ENCODE peak calls at places on chromosome 12, in five cellular contexts. H is HCT116, K is cardiac muscle cell, I is tibial artery, J is SK-N-SH. Q is an unnamed sample.

GRCh38 chr12:32106517-32107366 is at the start of gene BICD1:
- DNase-seq in H (peak; percentile 56), K (peak; percentile 95), I (peak; percentile 95), J (peak; percentile 96), Q (peak; percentile 96)

GRCh38 chr12:85803231-85803630 is 33.0 kb downstream of the RASSF9 start:
- DNase-seq in H (no peak), K (peak; percentile 30), I (no peak), J (no peak), Q (peak; percentile 46)

GRCh38 chr12:108447168-108447840 is 67.8 kb upstream of the FICD start:
- DNase-seq in H (no peak), K (peak; percentile 67), I (no peak), J (peak; percentile 35), Q (peak; percentile 67)

GRCh38 chr12:130710001-130710732 is 5.9 kb downstream of the RIMBP2 start:
- DNase-seq in H (no peak), K (no peak), I (peak; percentile 45), J (no peak), Q (no peak)

GRCh38 chr12:91065377-91065776 is 7.6 kb upstream of the KERA start:
- DNase-seq in H (no peak), K (no peak), I (no peak), J (no peak), Q (peak; percentile 25)

GRCh38 chr12:19489168-19489567 is 49.9 kb downstream of the AEBP2 start:
- DNase-seq in H (no peak), K (no peak), I (no peak), J (no peak), Q (no peak)

GRCh38 chr12:28583771-28584261 is 393.6 kb downstream of the CCDC91 start:
- DNase-seq in H (no peak), K (peak; percentile 76), I (no peak), J (no peak), Q (peak; percentile 22)

GRCh38 chr12:30166416-30166815 is 382.7 kb upstream of the TMTC1 start:
- DNase-seq in H (no peak), K (peak; percentile 45), I (no peak), J (no peak), Q (no peak)

GRCh38 chr12:122183588-122183940 is 641 bp downstream of the LRRC43 start:
- DNase-seq in H (no peak), K (no peak), I (no peak), J (no peak), Q (no peak)

DNA sequence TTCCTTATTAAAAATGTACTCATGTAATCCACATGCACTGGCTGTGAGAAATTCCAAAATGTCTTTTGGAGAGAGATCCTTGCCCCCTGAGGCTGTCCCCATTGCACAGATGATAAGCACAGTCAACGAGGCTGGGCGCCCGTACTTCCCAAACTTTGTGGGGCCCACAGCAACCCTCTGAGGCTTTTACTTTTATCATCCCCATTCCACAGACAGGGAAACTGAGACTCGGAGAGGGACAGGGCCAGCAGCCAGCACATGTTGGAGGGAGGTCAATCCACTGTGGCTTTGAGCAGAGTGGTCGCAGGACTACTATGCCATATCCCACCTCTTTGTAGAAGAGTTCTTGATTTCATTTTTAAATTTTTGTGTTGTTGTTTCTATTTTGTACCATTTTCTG is 116.3 kb upstream of the NCOR2 start:
- DNase-seq in H (no peak), K (no peak), I (no peak), J (no peak), Q (no peak)
- H3K4me1 ChIP-seq in H (peaks cover 73% of the 10 kb centered on the region), K (peaks cover 7% of the 10 kb centered on the region), I (no peaks in the 10 kb centered on the region), J (peaks cover 52% of the 10 kb centered on the region), Q (peaks cover 88% of the 10 kb centered on the region)

DNA sequence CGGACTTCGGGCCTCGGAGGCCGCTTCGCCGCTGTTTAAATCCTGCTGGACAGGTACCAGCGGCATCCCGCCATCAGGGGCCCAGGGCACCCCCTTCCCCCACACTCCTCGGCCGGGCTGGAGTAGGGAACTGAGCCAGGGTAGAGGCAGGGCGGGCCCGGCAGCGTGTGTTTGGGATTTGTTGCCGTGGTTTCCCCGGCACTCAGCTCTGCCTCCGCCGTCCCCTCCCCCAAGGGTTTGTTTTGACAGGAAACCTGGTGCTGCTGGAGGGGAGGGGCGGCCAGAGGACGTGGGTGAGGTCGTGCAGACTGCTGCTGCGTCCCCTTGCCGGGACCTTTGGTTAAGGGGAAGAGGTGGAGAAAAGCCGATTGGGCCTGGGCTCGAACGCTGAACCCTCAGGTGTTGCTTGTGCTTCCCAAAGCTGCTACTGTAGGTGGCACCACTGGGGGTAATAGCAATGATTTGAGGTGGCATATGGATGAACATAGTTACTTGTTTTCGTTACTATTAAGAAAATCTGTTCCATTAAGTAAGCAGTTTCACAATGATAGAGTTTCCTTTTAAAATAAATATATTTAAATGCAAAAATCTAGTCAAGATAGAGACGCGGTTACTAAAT is 778 bp downstream of the TCP11L2 start:
- DNase-seq in H (no peak), K (peak; percentile 89), I (peak; percentile 92), J (peak; percentile 78), Q (peak; percentile 92)
- H3K4me1 ChIP-seq in H (peaks cover 19% of the 10 kb centered on the region), K (peaks cover 28% of the 10 kb centered on the region), I (peaks cover 4% of the 10 kb centered on the region), J (peaks cover 11% of the 10 kb centered on the region), Q (peaks cover 44% of the 10 kb centered on the region)

GRCh38 chr12:105316931-105317330 is 13.6 kb upstream of the C12orf75 start:
- DNase-seq in H (no peak), K (no peak), I (no peak), J (no peak), Q (no peak)
- H3K4me1 ChIP-seq in H (no peaks in the 10 kb centered on the region), K (no peaks in the 10 kb centered on the region), I (no peaks in the 10 kb centered on the region), J (peaks cover 5% of the 10 kb centered on the region), Q (peaks cover 27% of the 10 kb centered on the region)

GRCh38 chr12:68896881-68897540 is 36.0 kb downstream of the CPM start:
- DNase-seq in H (no peak), K (peak; percentile 30), I (no peak), J (no peak), Q (no peak)
- H3K4me1 ChIP-seq in H (peaks cover 5% of the 10 kb centered on the region), K (no peaks in the 10 kb centered on the region), I (no peaks in the 10 kb centered on the region), J (no peaks in the 10 kb centered on the region), Q (peaks cover 34% of the 10 kb centered on the region)

GRCh38 chr12:6235906-6236640 is 35.9 kb downstream of the CD9 start:
- DNase-seq in H (no peak), K (no peak), I (no peak), J (no peak), Q (no peak)

GRCh38 chr12:6235499-6235898 is 35.3 kb downstream of the CD9 start:
- DNase-seq in H (no peak), K (no peak), I (no peak), J (no peak), Q (no peak)

GRCh38 chr12:6234906-6235305 is 34.7 kb downstream of the CD9 start:
- DNase-seq in H (no peak), K (no peak), I (no peak), J (no peak), Q (no peak)

GRCh38 chr12:6233121-6233971 is 33.1 kb downstream of the CD9 start:
- DNase-seq in H (no peak), K (no peak), I (peak; percentile 69), J (no peak), Q (no peak)

GRCh38 chr12:6234214-6234613 is 34.0 kb downstream of the CD9 start:
- DNase-seq in H (no peak), K (no peak), I (no peak), J (no peak), Q (peak; percentile 62)
- H3K4me1 ChIP-seq in H (peaks cover 27% of the 10 kb centered on the region), K (peaks cover 35% of the 10 kb centered on the region), I (no peaks in the 10 kb centered on the region), J (peaks cover 53% of the 10 kb centered on the region), Q (peaks cover 31% of the 10 kb centered on the region)

GRCh38 chr12:57894577-57895292 is 46.6 kb upstream of the ATP23 start:
- DNase-seq in H (no peak), K (no peak), I (no peak), J (no peak), Q (peak; percentile 19)

GRCh38 chr12:57895337-57896138 is 45.8 kb upstream of the ATP23 start:
- DNase-seq in H (no peak), K (peak; percentile 12), I (no peak), J (no peak), Q (peak; percentile 7)

GRCh38 chr12:57891639-57892228 is 45.2 kb upstream of the CTDSP2 start:
- DNase-seq in H (no peak), K (peak; percentile 22), I (no peak), J (no peak), Q (peak; percentile 43)

GRCh38 chr12:57892232-57892987 is 45.9 kb upstream of the CTDSP2 start:
- DNase-seq in H (no peak), K (no peak), I (no peak), J (no peak), Q (no peak)

DNA sequence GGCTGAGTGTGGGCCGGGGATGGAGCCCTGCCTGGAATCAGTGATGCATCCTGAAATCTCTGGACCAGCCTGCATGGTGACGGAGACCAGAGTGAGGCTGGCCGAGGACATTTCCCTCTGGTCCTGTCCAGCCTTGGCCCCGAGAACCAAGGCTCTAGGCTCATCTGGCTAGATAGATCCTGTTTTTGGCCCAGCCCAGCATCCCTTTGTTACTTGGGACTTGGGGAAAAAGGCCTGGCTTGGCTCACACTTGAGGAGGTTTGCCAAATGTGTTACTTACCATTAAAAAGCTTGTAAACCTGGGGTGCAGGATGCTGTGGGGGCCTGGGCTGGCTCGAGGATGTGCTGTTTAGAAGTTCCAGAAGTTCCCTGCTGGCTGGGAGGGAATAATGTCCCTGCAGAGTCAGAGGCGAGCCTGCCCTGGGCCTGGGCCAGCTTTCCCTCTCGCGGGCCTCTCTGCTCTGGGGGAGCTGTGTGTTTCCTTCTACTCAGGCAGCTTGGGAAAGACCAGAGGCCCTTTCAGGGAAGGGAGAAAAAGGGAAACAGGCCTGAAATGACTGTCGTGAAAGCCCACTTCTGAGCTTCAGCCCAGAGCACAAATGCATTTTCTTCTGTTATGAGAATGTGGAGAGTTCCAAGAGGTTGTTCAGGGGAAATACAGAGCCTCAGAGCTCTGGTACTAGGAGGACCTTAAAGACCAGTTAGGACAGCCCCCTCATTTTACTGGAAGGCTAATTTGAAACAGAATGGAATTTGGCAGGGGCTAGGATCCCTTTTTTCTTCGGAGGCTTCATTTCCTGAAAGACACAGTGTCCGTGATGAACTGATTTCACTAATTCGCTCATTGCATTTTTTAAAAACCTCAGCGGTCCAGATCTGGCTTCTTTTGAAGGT is 47.2 kb upstream of the CTDSP2 start:
- DNase-seq in H (no peak), K (peak; percentile 97), I (peak; percentile 97), J (peak; percentile 72), Q (peak; percentile 98)
- H3K4me1 ChIP-seq in H (peaks cover 17% of the 10 kb centered on the region), K (peaks cover 56% of the 10 kb centered on the region), I (peaks cover 25% of the 10 kb centered on the region), J (peaks cover 85% of the 10 kb centered on the region), Q (peaks cover 84% of the 10 kb centered on the region)

Q was measured in adipocyte.